ENCODE peak calls at places on chromosome 9, in six cellular contexts. P, Q, M, G, J and S are unnamed samples.

GRCh38 chr9:134683714-134684374 is 42.2 kb downstream of the COL5A1 start:
- DNase-seq in G (no peak), J (no peak), P (no peak), M (no peak), Q (no peak), S (no peak)

GRCh38 chr9:7819984-7820383 is 20.4 kb upstream of the DMAC1 start:
- DNase-seq in P (no peak), J (no peak), G (no peak), M (no peak), Q (no peak), S (no peak)

GRCh38 chr9:132266017-132266416 is 88.8 kb downstream of the SETX start:
- DNase-seq in M (no peak), J (no peak), P (no peak), Q (no peak), G (no peak), S (no peak)

GRCh38 chr9:91677822-91678221 is 254.2 kb upstream of the NFIL3 start:
- DNase-seq in J (no peak), G (no peak), M (no peak), P (no peak), Q (no peak), S (no peak)

GRCh38 chr9:3708751-3709150 is 182.9 kb upstream of the RFX3 start:
- DNase-seq in G (no peak), Q (no peak), P (peak; percentile 34), J (no peak), M (peak; percentile 15), S (no peak)

GRCh38 chr9:111661150-111661801 is at the start of gene GNG10:
- DNase-seq in J (peak; percentile 12), G (peak; percentile 46), Q (no peak), M (peak; percentile 29), P (peak; percentile 51), S (peak; percentile 62)

GRCh38 chr9:38026021-38026809 is 42.8 kb downstream of the SHB start:
- DNase-seq in J (no peak), Q (no peak), P (peak; percentile 90), G (no peak), M (no peak), S (peak; percentile 97)

GRCh38 chr9:3751125-3751758 is 225.4 kb upstream of the RFX3 start:
- DNase-seq in G (no peak), M (peak; percentile 69), Q (no peak), P (peak; percentile 68), J (no peak), S (no peak)

GRCh38 chr9:93190133-93190525 is 6.2 kb downstream of the WNK2 start:
- DNase-seq in Q (no peak), J (no peak), P (no peak), G (no peak), M (no peak), S (no peak)

GRCh38 chr9:98998441-98999151 is 54.9 kb downstream of the COL15A1 start:
- DNase-seq in P (peak; percentile 32), M (peak; percentile 43), Q (no peak), G (peak; percentile 76), J (no peak), S (peak; percentile 66)

GRCh38 chr9:79264511-79265448 is 307.0 kb upstream of the TLE4 start:
- DNase-seq in M (no peak), J (no peak), Q (no peak), P (no peak), G (no peak), S (peak; percentile 15)

GRCh38 chr9:27371382-27371781 is 74.4 kb upstream of the EQTN start:
- DNase-seq in J (no peak), M (no peak), G (no peak), Q (no peak), P (peak; percentile 57), S (no peak)

GRCh38 chr9:134585746-134586706 is 55.6 kb upstream of the COL5A1 start:
- DNase-seq in Q (no peak), P (peak; percentile 6), M (no peak), J (no peak), G (peak; percentile 6), S (peak; percentile 90)

GRCh38 chr9:98009926-98010325 is 26.8 kb downstream of the ANP32B start:
- DNase-seq in P (no peak), G (no peak), J (no peak), Q (no peak), M (no peak), S (no peak)

GRCh38 chr9:92963831-92964606 is 16.7 kb downstream of the FGD3 start:
- DNase-seq in J (peak; percentile 74), P (no peak), G (no peak), M (no peak), Q (no peak), S (no peak)

GRCh38 chr9:81393985-81394811 is 295.1 kb downstream of the TLE1 start:
- DNase-seq in J (no peak), M (no peak), P (no peak), Q (no peak), G (no peak), S (peak; percentile 62)

GRCh38 chr9:69470186-69470977 is 145.4 kb downstream of the ENTREP1 start:
- DNase-seq in Q (no peak), G (no peak), J (no peak), P (no peak), M (no peak), S (no peak)

GRCh38 chr9:118522093-118523028 is 818.2 kb downstream of the TLR4 start:
- DNase-seq in G (peak; percentile 30), Q (no peak), P (peak; percentile 45), M (peak; percentile 52), J (peak; percentile 63), S (peak; percentile 61)

GRCh38 chr9:70429899-70430298 is 15.4 kb upstream of the KLF9 start:
- DNase-seq in P (no peak), Q (no peak), M (no peak), G (no peak), J (no peak), S (no peak)

GRCh38 chr9:93593144-93593655 is 16.8 kb downstream of the PHF2 start:
- DNase-seq in Q (no peak), J (no peak), G (no peak), M (no peak), P (no peak), S (no peak)

GRCh38 chr9:125634040-125634717 is 72.8 kb downstream of the MAPKAP1 start:
- DNase-seq in P (peak; percentile 55), M (no peak), J (no peak), G (no peak), Q (no peak), S (peak; percentile 32)

GRCh38 chr9:94922098-94922607 is 195.7 kb downstream of the AOPEP start:
- DNase-seq in G (no peak), M (peak; percentile 68), J (no peak), Q (no peak), P (peak; percentile 69), S (peak; percentile 95)

GRCh38 chr9:68496356-68496755 is 44.3 kb downstream of the TMEM252 start:
- DNase-seq in M (no peak), G (no peak), J (no peak), Q (no peak), P (no peak), S (no peak)

GRCh38 chr9:16236326-16236725 is 634.1 kb downstream of the BNC2 start:
- DNase-seq in J (no peak), Q (no peak), P (no peak), G (no peak), M (no peak), S (no peak)

GRCh38 chr9:69818946-69819345 is 1.7 kb upstream of the CFAP95 start:
- DNase-seq in J (no peak), M (no peak), Q (no peak), P (no peak), G (no peak), S (peak; percentile 22)

GRCh38 chr9:81656004-81656403 is 33.3 kb downstream of the TLE1 start:
- DNase-seq in G (no peak), J (no peak), Q (no peak), M (no peak), P (no peak), S (no peak)

GRCh38 chr9:131100445-131100844 is 4.1 kb downstream of the AIF1L start:
- DNase-seq in M (no peak), G (no peak), P (no peak), J (no peak), Q (no peak), S (no peak)

GRCh38 chr9:74865177-74865576 is 22.5 kb downstream of the TRPM6 start:
- DNase-seq in P (no peak), G (no peak), J (no peak), M (no peak), Q (no peak), S (no peak)

GRCh38 chr9:100652850-100653249 is 75.0 kb downstream of the CAVIN4 start:
- DNase-seq in P (peak; percentile 6), Q (no peak), M (no peak), J (no peak), G (no peak), S (no peak)

GRCh38 chr9:125561497-125562148 is 145.4 kb downstream of the MAPKAP1 start:
- DNase-seq in G (no peak), J (no peak), M (no peak), P (no peak), Q (no peak), S (no peak)

GRCh38 chr9:107387401-107387800 is 102.2 kb downstream of the KLF4 start:
- DNase-seq in M (no peak), Q (peak; percentile 87), G (no peak), P (peak; percentile 48), J (no peak), S (no peak)

GRCh38 chr9:137052998-137053943 is 590 bp downstream of the ENTPD2 start:
- DNase-seq in G (no peak), Q (no peak), J (no peak), M (no peak), P (no peak), S (no peak)

GRCh38 chr9:7980691-7981289 is 181.2 kb upstream of the DMAC1 start:
- DNase-seq in J (no peak), Q (no peak), P (no peak), M (no peak), G (no peak), S (no peak)

GRCh38 chr9:136043386-136044054 is 51.6 kb downstream of the NACC2 start:
- DNase-seq in G (no peak), J (no peak), M (no peak), P (no peak), Q (no peak), S (no peak)

GRCh38 chr9:130997925-130998595 is 10.9 kb upstream of the LAMC3 start:
- DNase-seq in M (peak; percentile 45), G (peak; percentile 81), Q (no peak), J (no peak), P (peak; percentile 48), S (peak; percentile 64)

GRCh38 chr9:112535364-112535763 is 48.7 kb downstream of the KIAA1958 start:
- DNase-seq in M (no peak), P (no peak), J (no peak), G (no peak), Q (no peak), S (peak; percentile 26)